ENCODE peak calls at places on chromosomes 12 and 14, in ten cellular contexts. W, Y, V, H, X, T, F, S, Q and D are unnamed samples.

GRCh38 chr14:94174622-94175402 is 690 bp downstream of the PPP4R4 start:
- DNase-seq in W (peak), Y (no peak), V (no peak), H (no peak), X (no peak), T (peak), F (no peak), S (no peak), Q (no peak), D (peak)

GRCh38 chr14:75306917-75307699 is 28.5 kb downstream of the FOS start:
- DNase-seq in W (peak), Y (no peak), V (no peak), H (no peak), X (no peak), T (no peak), F (no peak), S (peak), Q (no peak), D (no peak)

GRCh38 chr14:64654931-64655330 is 49.3 kb upstream of the PLEKHG3 start:
- DNase-seq in W (no peak), Y (no peak), V (no peak), H (peak), X (no peak), T (no peak), F (no peak), S (no peak), Q (no peak), D (no peak)

GRCh38 chr12:71693126-71693525 is 7.2 kb downstream of the TMEM19 start:
- DNase-seq in W (no peak), Y (no peak), V (peak), H (no peak), X (no peak), T (no peak), F (no peak), S (no peak), Q (no peak), D (no peak)

GRCh38 chr14:74825008-74825407 is 50.9 kb downstream of the PROX2 start:
- DNase-seq in W (no peak), Y (no peak), V (no peak), H (no peak), X (peak), T (no peak), F (peak), S (no peak), Q (peak), D (no peak)

GRCh38 chr14:84017533-84017932 is 1512.4 kb upstream of the FLRT2 start:
- DNase-seq in W (no peak), Y (no peak), V (no peak), H (no peak), X (no peak), T (no peak), F (no peak), S (no peak), Q (no peak), D (no peak)

GRCh38 chr14:104462651-104463630 is 116.6 kb upstream of the C14orf180 start:
- DNase-seq in W (no peak), Y (no peak), V (no peak), H (no peak), X (no peak), T (no peak), F (no peak), S (no peak), Q (no peak), D (no peak)

GRCh38 chr14:23035303-23036164 is 834 bp upstream of the PSMB5 start:
- DNase-seq in W (no peak), Y (no peak), V (no peak), H (no peak), X (no peak), T (no peak), F (no peak), S (no peak), Q (no peak), D (no peak)

GRCh38 chr12:122669397-122670070 is 33.6 kb downstream of the HCAR2 start:
- DNase-seq in W (no peak), Y (no peak), V (no peak), H (no peak), X (no peak), T (no peak), F (peak), S (no peak), Q (peak), D (no peak)

GRCh38 chr12:3170423-3171194 is 93.4 kb downstream of the TSPAN9 start:
- DNase-seq in W (no peak), Y (peak), V (no peak), H (no peak), X (peak), T (no peak), F (peak), S (no peak), Q (peak), D (no peak)

GRCh38 chr14:31696378-31696777 is 135.2 kb downstream of the NUBPL start:
- DNase-seq in W (no peak), Y (no peak), V (no peak), H (no peak), X (no peak), T (no peak), F (no peak), S (no peak), Q (no peak), D (no peak)

GRCh38 chr12:114662512-114663177 is 21.3 kb downstream of the TBX3 start:
- DNase-seq in W (peak), Y (peak), V (peak), H (no peak), X (peak), T (peak), F (peak), S (peak), Q (peak), D (peak)

GRCh38 chr14:51002406-51002984 is 58.2 kb upstream of the PYGL start:
- DNase-seq in W (no peak), Y (no peak), V (no peak), H (no peak), X (no peak), T (no peak), F (no peak), S (no peak), Q (no peak), D (no peak)

GRCh38 chr14:64501326-64502171 is 2.1 kb downstream of the ZBTB25 start:
- DNase-seq in W (no peak), Y (peak), V (peak), H (no peak), X (no peak), T (peak), F (peak), S (peak), Q (peak), D (no peak)

GRCh38 chr12:111757361-111758119 is 9.2 kb upstream of the ALDH2 start:
- DNase-seq in W (no peak), Y (peak), V (peak), H (no peak), X (no peak), T (no peak), F (peak), S (peak), Q (no peak), D (no peak)

GRCh38 chr14:101499080-101499479 is 62.2 kb upstream of the DIO3 start:
- DNase-seq in W (no peak), Y (no peak), V (no peak), H (peak), X (no peak), T (no peak), F (no peak), S (no peak), Q (no peak), D (no peak)

GRCh38 chr12:9649532-9649940 is 20.0 kb upstream of the CLEC2D start:
- DNase-seq in W (peak), Y (no peak), V (no peak), H (peak), X (no peak), T (peak), F (peak), S (peak), Q (no peak), D (no peak)

GRCh38 chr14:103710771-103711392 is 4.4 kb downstream of the XRCC3 start:
- DNase-seq in W (no peak), Y (no peak), V (peak), H (no peak), X (no peak), T (no peak), F (no peak), S (no peak), Q (no peak), D (no peak)

GRCh38 chr14:76924363-76925151 is 98.3 kb downstream of the LRRC74A start:
- DNase-seq in W (peak), Y (no peak), V (no peak), H (no peak), X (no peak), T (peak), F (no peak), S (peak), Q (no peak), D (no peak)

GRCh38 chr14:60514378-60515243 is 5.7 kb downstream of the SIX6 start:
- DNase-seq in W (peak), Y (peak), V (no peak), H (no peak), X (no peak), T (peak), F (no peak), S (no peak), Q (no peak), D (peak)
- TF ChIP-seq CTCF in W (peak), Y (peak), V (peak), H (peak), X (peak), T (peak), F (peak), S (no peak), Q (no peak), D (peak)

DNA sequence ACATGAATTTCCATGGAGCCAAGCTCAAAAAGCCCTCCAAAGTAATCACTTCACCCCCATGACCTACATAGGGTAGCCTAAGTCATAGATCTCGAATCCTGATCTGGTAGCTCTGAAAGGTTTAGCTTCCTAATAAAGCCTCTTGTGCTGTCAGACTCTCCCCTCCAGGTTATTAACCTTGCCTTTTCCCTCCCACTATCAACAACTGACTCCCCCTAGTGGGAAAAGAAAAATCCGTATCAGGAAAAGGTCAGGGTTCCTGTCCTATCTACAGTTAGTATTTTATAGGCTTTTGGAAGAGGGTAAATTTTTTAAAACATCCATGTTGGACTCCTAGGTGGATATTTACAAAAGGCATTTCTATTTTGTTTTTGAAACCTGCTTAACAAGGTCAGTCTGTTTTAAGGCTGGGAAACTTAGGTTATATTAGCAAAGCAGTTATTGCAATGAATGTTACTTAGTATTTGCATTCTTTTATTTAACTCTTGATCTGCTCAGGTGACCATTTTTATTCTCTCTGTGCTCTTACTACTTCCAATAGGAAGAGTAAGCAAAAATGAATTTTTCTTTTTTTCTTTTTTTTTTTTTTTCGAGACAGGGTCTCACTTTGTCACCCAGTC is 8.0 kb downstream of the YY1 start:
- DNase-seq in W (peak), Y (no peak), V (no peak), H (no peak), X (peak), T (no peak), F (peak), S (peak), Q (peak), D (no peak)
- TF ChIP-seq CTCF in W (peak), Y (peak), V (peak), H (peak), X (peak), T (peak), F (peak), S (peak), Q (peak), D (peak)

GRCh38 chr12:50317198-50317597 is 33.9 kb upstream of the LIMA1 start:
- DNase-seq in W (no peak), Y (no peak), V (no peak), H (no peak), X (no peak), T (no peak), F (no peak), S (no peak), Q (no peak), D (no peak)
- TF ChIP-seq CTCF in W (no peak), Y (no peak), V (no peak), H (no peak), X (peak), T (no peak), F (peak), S (no peak), Q (peak), D (no peak)

GRCh38 chr14:24679248-24680085 is 45.5 kb upstream of the GZMB start:
- DNase-seq in W (no peak), Y (no peak), V (no peak), H (no peak), X (no peak), T (no peak), F (no peak), S (no peak), Q (no peak), D (no peak)
- TF ChIP-seq CTCF in W (no peak), Y (no peak), V (no peak), H (no peak), X (no peak), T (peak), F (no peak), S (no peak), Q (peak), D (no peak)